ENCODE peak calls at places on chromosomes 12 and 14, in six cellular contexts. D is K562, M is HCT116, G is HepG2, O is GM12878, I is H1. V is an unnamed sample. For H3K36me3, the result is how much of the 10 kb centered on the place peaks cover.

GRCh38 chr14:97491697-97492096 is 694.5 kb downstream of the VRK1 start:
- DNase-seq in D (no peak), I (no peak), O (no peak), G (no peak), M (no peak), V (no peak)

GRCh38 chr12:108815875-108816594 is 41.3 kb downstream of the SSH1 start:
- DNase-seq in I (no peak), G (no peak), D (no peak), M (no peak), O (no peak), V (no peak)

GRCh38 chr14:68941820-68942219 is 37.3 kb downstream of the ACTN1 start:
- DNase-seq in M (no peak), I (peak), O (no peak), D (no peak), G (peak), V (no peak)

GRCh38 chr14:35366048-35366428 is 38.5 kb downstream of the NFKBIA start:
- DNase-seq in M (no peak), I (no peak), D (no peak), G (no peak), O (no peak), V (no peak)

GRCh38 chr12:116818341-116818856 is 62.8 kb downstream of the HRK start:
- DNase-seq in I (no peak), D (no peak), M (no peak), G (no peak), O (no peak), V (no peak)

GRCh38 chr12:9906888-9907287 is 25.3 kb downstream of the CLEC2A start:
- DNase-seq in I (no peak), O (no peak), M (no peak), D (no peak), G (no peak), V (no peak)

GRCh38 chr12:118680361-118680963 is 300.9 kb upstream of the SRRM4 start:
- DNase-seq in G (no peak), M (no peak), I (peak), O (no peak), D (no peak), V (no peak)

GRCh38 chr12:1805441-1806081 is 14.8 kb upstream of the LRTM2 start:
- DNase-seq in O (no peak), G (no peak), D (no peak), M (no peak), I (no peak), V (no peak)

GRCh38 chr14:22837750-22838538 is 1.6 kb downstream of the MMP14 start:
- DNase-seq in G (no peak), O (no peak), D (no peak), I (peak), M (no peak), V (no peak)

GRCh38 chr14:104117341-104118005 is 20.9 kb upstream of the KIF26A start:
- DNase-seq in D (no peak), O (no peak), M (no peak), G (no peak), I (no peak), V (no peak)

GRCh38 chr12:117583677-117584076 is 222.3 kb upstream of the NOS1 start:
- DNase-seq in M (no peak), I (no peak), G (no peak), O (no peak), D (no peak), V (no peak)

GRCh38 chr14:74698471-74698870 is 14.4 kb downstream of the AREL1 start:
- DNase-seq in O (no peak), M (no peak), D (no peak), G (no peak), I (no peak), V (no peak)

GRCh38 chr12:68499616-68500015 is 111.1 kb upstream of the RAP1B start:
- DNase-seq in M (no peak), G (no peak), D (no peak), I (no peak), O (no peak), V (no peak)

GRCh38 chr12:1518763-1519516 is 75.4 kb downstream of the FBXL14 start:
- DNase-seq in I (no peak), O (no peak), M (peak), G (peak), D (peak), V (no peak)

GRCh38 chr12:56988207-56988739 is 18.1 kb downstream of the ZBTB39 start:
- DNase-seq in G (no peak), M (no peak), O (no peak), D (peak), I (peak), V (no peak)

GRCh38 chr12:48197549-48197966 is 5.5 kb downstream of the OR10AD1 start:
- DNase-seq in I (no peak), O (peak), M (peak), D (peak), G (no peak), V (no peak)

GRCh38 chr12:47931187-47931586 is 26.4 kb upstream of the VDR start:
- DNase-seq in M (no peak), G (no peak), D (no peak), I (no peak), O (no peak), V (no peak)

GRCh38 chr12:91778938-91779400 is 366.7 kb downstream of the BTG1 start:
- DNase-seq in M (peak), O (peak), I (no peak), G (peak), D (peak), V (peak)

GRCh38 chr12:72570601-72571000 is 298.4 kb downstream of the TRHDE start:
- DNase-seq in O (no peak), I (peak), M (peak), G (peak), D (no peak), V (peak)

GRCh38 chr12:116954700-116955381 is 44.1 kb downstream of the FBXW8 start:
- DNase-seq in I (no peak), M (no peak), G (no peak), O (no peak), D (no peak), V (no peak)

GRCh38 chr12:12890815-12891645 is at the start of gene GPRC5A:
- DNase-seq in M (peak), I (peak), D (peak), O (no peak), G (peak), V (peak)

GRCh38 chr12:63752283-63752682 is 27.4 kb upstream of the RXYLT1 start:
- DNase-seq in I (no peak), D (no peak), M (no peak), G (no peak), O (no peak), V (no peak)

GRCh38 chr14:56189306-56189705 is 71.1 kb downstream of the PELI2 start:
- DNase-seq in M (no peak), G (no peak), I (no peak), O (no peak), D (no peak), V (no peak)

GRCh38 chr14:42617005-42617404 is 1010.3 kb downstream of the LRFN5 start:
- DNase-seq in O (no peak), I (no peak), G (no peak), M (no peak), D (no peak), V (no peak)

GRCh38 chr12:6605425-6606330 is 1.5 kb downstream of the CHD4 start:
- DNase-seq in I (peak), M (no peak), D (no peak), O (no peak), G (no peak), V (no peak)

GRCh38 chr14:22339277-22339676 is 249.7 kb downstream of the DAD1 start:
- DNase-seq in G (no peak), I (no peak), D (no peak), O (no peak), M (no peak), V (no peak)

GRCh38 chr14:101876539-101876938 is 87.8 kb upstream of the DYNC1H1 start:
- DNase-seq in G (no peak), M (no peak), I (no peak), D (no peak), O (peak), V (no peak)

GRCh38 chr14:45249847-45250575 is 3.0 kb downstream of the MIS18BP1 start:
- DNase-seq in O (no peak), G (peak), M (no peak), I (no peak), D (no peak), V (no peak)

GRCh38 chr12:76611533-76611932 is 52.0 kb upstream of the OSBPL8 start:
- DNase-seq in O (no peak), D (no peak), I (no peak), M (no peak), G (no peak), V (no peak)

GRCh38 chr12:6817662-6818157 is 3.9 kb upstream of the GPR162 start:
- DNase-seq in O (no peak), D (no peak), G (no peak), M (no peak), I (no peak), V (no peak)

GRCh38 chr12:121214855-121215745 is 5.2 kb downstream of the P2RX4 start:
- DNase-seq in I (no peak), M (peak), D (no peak), O (no peak), G (peak), V (no peak)

GRCh38 chr12:25935355-25936144 is 22.9 kb upstream of the RASSF8 start:
- DNase-seq in O (no peak), I (no peak), M (no peak), G (no peak), D (no peak), V (no peak)

GRCh38 chr12:78530065-78530765 is 334.4 kb upstream of the SYT1 start:
- DNase-seq in D (no peak), M (no peak), O (no peak), I (no peak), G (no peak), V (peak)
- TF ChIP-seq ZNF274 in D (no peak), M (no peak), O (no peak), I (no peak), G (no peak), V (no peak)

GRCh38 chr14:29216316-29216715 is 449.7 kb downstream of the FOXG1 start:
- DNase-seq in D (no peak), G (no peak), M (no peak), O (no peak), I (no peak), V (no peak)
- H3K9ac ChIP-seq in D (no peak), G (no peak), M (no peak), O (no peak), I (no peak), V (no peak)

DNA sequence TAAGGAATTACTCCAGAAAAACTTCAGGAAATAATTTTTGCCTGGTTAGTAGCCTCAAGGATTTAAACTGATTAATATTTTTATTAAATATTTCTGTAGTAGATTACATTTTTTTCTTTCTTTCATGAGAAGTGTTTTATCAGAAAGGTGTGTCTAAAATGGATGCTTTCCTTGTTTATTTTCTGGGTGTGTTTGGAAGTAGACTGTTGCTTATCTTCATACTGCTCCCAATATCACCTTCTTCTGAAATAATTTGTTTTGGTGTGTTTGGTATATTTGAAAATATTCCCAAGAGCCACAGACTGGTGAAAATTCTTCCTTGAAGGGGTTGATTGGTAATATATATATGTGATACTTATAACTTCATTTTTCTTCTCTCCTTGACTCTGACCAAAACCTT is 10.1 kb upstream of the REP15 start:
- DNase-seq in D (no peak), O (no peak), I (no peak), G (no peak), M (no peak), V (no peak)
- H3K36me3 ChIP-seq in D (under half), O (under half), I (under half), G (under half), M (under half), V (half or more)

GRCh38 chr12:51374346-51374745 is 16.9 kb downstream of the GALNT6 start:
- DNase-seq in D (no peak), M (no peak), G (no peak), I (no peak), O (no peak), V (no peak)

GRCh38 chr12:51372021-51372420 is 19.2 kb downstream of the GALNT6 start:
- DNase-seq in O (no peak), G (no peak), D (no peak), I (no peak), M (no peak), V (no peak)

GRCh38 chr12:51374856-51375255 is 16.4 kb downstream of the GALNT6 start:
- DNase-seq in O (no peak), M (no peak), I (no peak), G (no peak), D (no peak), V (no peak)

GRCh38 chr12:51371295-51371953 is 19.8 kb downstream of the GALNT6 start:
- DNase-seq in I (no peak), M (peak), O (no peak), G (peak), D (no peak), V (peak)

DNA sequence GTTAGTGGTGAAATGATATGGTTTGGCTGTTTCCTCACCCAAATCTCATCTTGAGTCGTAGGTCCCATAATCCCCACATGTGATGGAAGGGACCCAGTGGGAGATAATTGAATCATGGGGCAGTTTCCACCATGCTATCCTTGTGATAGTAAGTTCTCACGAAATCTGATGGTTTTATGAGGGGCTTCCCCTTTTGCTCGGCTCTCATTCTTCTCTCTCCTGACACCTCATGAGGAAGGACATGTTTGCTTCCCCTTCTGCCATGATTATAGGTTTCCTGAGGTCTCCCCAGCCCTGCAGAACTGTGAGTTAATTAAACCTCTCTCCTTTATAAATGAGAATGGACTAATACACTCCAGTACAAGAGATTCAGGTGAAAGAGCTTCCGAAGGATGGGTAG is 18.0 kb downstream of the GALNT6 start:
- DNase-seq in D (no peak), O (no peak), I (no peak), G (no peak), M (no peak), V (no peak)
- TF ChIP-seq ZNF274 in D (no peak), O (no peak), I (no peak), G (no peak), M (no peak), V (no peak)

DNA sequence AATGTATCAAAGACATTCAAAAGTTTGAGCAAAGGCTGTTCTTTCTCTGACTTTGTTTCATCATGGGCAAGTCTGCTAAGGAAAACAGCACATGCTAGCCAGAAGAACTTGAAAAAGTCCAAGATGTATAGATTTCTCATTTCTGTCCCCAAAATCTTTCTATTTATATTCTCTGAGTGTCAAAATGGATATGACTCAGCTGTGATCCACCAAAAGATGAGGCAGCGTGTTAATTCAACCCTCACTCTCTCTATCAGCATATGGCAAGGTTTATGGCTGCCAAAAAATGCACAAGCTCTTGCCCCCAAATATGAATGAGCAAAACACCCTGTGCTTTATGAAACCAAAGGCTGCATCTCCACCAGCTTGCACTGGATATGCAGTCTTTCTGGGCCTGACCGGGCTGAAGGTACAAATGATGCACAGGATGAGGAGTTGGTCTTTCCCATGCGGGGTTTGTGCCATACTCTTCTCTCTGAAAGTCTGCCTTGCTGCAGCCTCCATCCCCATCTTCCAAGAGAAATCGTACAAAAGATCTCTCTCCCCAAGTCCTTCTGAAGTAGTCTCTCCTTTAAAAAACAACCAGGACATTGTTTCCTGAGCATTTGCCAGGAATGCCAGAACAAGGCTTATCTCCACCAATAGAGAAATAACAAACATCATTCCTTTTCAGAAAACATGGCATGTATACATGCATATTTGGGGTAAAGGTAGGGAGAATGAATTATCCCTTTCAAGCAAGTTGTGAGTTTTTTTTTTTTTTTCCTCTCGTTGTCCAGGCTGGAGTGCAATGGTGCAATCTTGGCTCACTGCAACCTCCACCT is 203.4 kb downstream of the TMX1 start:
- DNase-seq in I (no peak), M (no peak), G (no peak), O (no peak), D (no peak), V (no peak)
- H3K9ac ChIP-seq in I (no peak), M (no peak), G (no peak), O (no peak), D (no peak), V (no peak)

DNA sequence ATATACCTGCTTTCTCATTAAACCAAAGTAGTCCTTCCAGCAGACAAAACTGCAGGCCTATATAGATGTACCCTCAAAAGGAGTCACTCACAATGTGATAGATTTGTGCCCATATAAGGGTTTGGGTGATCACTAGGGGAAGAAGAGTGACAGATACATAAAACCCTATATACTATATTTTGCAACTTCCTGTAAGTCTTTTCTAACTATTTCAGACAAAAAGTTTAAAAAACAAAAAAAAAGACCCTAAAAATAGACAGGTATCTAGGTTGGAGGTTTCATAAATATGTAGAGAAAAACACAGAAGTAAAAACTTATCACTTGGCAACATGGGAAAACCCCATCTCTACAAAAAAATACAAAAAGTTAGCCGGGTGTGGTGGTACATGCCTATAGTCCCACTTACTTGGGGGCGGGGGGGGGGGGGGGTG is 3.0 kb downstream of the VCPKMT start:
- DNase-seq in G (no peak), O (no peak), D (no peak), I (no peak), M (no peak), V (no peak)
- H3K36me3 ChIP-seq in G (under half), O (under half), D (half or more), I (under half), M (under half), V (half or more)

GRCh38 chr12:124630791-124631313 is 63.4 kb upstream of the NCOR2 start:
- DNase-seq in G (no peak), I (no peak), D (no peak), O (no peak), M (no peak), V (peak)
- TF ChIP-seq ZNF274 in G (no peak), I (no peak), D (no peak), O (no peak), M (no peak), V (no peak)